ENCODE peak calls at places on chromosomes 7 and 10, in four cellular contexts. I, X, U and Z are unnamed samples.

GRCh38 chr10:126171555-126171954 is 216.7 kb downstream of the ADAM12 start:
- DNase-seq in I (no peak), X (peak), U (no peak), Z (no peak)

GRCh38 chr10:44682516-44682915 is 228.6 kb upstream of the TMEM72 start:
- DNase-seq in I (peak), X (no peak), U (no peak), Z (no peak)

GRCh38 chr7:43076189-43076605 is 36.2 kb upstream of the HECW1 start:
- DNase-seq in I (no peak), X (peak), U (no peak), Z (no peak)

GRCh38 chr10:102596506-102596971 is 47.7 kb upstream of the TRIM8 start:
- DNase-seq in I (no peak), X (peak), U (no peak), Z (no peak)

GRCh38 chr10:86942441-86943315 is 14.7 kb downstream of the MMRN2 start:
- DNase-seq in I (peak), X (no peak), U (no peak), Z (no peak)

GRCh38 chr7:138072726-138073125 is 3.5 kb upstream of the AKR1D1 start:
- DNase-seq in I (no peak), X (no peak), U (no peak), Z (no peak)

GRCh38 chr7:157469181-157470016 is 132.6 kb downstream of the DNAJB6 start:
- DNase-seq in I (no peak), X (no peak), U (peak), Z (no peak)

GRCh38 chr7:38796636-38797501 is 112.1 kb downstream of the VPS41 start:
- DNase-seq in I (no peak), X (peak), U (no peak), Z (no peak)

GRCh38 chr10:99364125-99364524 is 35.0 kb downstream of the CNNM1 start:
- DNase-seq in I (no peak), X (no peak), U (no peak), Z (no peak)

GRCh38 chr10:33178026-33178755 is 156.3 kb downstream of the NRP1 start:
- DNase-seq in I (no peak), X (no peak), U (no peak), Z (no peak)

GRCh38 chr7:101031082-101031481 is 11.2 kb downstream of the MUC17 start:
- DNase-seq in I (no peak), X (no peak), U (no peak), Z (no peak)

GRCh38 chr10:122044045-122044661 is 55.2 kb downstream of the TACC2 start:
- DNase-seq in I (peak), X (no peak), U (no peak), Z (no peak)

GRCh38 chr10:62076872-62077271 is 175.4 kb downstream of the ARID5B start:
- DNase-seq in I (no peak), X (no peak), U (no peak), Z (no peak)

GRCh38 chr7:103149808-103150180 is 895 bp upstream of the NAPEPLD start:
- DNase-seq in I (no peak), X (no peak), U (no peak), Z (no peak)

GRCh38 chr7:151167197-151167911 is at the start of gene GBX1:
- DNase-seq in I (peak), X (no peak), U (peak), Z (peak)

GRCh38 chr10:92750788-92751533 is 61.2 kb downstream of the HHEX start:
- DNase-seq in I (no peak), X (peak), U (no peak), Z (no peak)

GRCh38 chr10:109934958-109935793 is 11.9 kb upstream of the XPNPEP1 start:
- DNase-seq in I (no peak), X (peak), U (no peak), Z (no peak)

GRCh38 chr10:22219308-22219707 is 1.5 kb upstream of the EBLN1 start:
- DNase-seq in I (no peak), X (no peak), U (no peak), Z (no peak)

GRCh38 chr7:138125598-138126111 is 49.4 kb downstream of the AKR1D1 start:
- DNase-seq in I (no peak), X (peak), U (no peak), Z (no peak)

GRCh38 chr7:95619517-95619916 is 23.2 kb upstream of the PDK4 start:
- DNase-seq in I (no peak), X (no peak), U (no peak), Z (no peak)

GRCh38 chr7:99375070-99375807 is 709 bp downstream of the ARPC1B start:
- DNase-seq in I (peak), X (peak), U (peak), Z (peak)

GRCh38 chr7:76217942-76218566 is 16.4 kb downstream of the SRRM3 start:
- DNase-seq in I (no peak), X (no peak), U (no peak), Z (no peak)

GRCh38 chr10:113646337-113647201 is 17.3 kb downstream of the NRAP start:
- DNase-seq in I (peak), X (no peak), U (no peak), Z (no peak)

GRCh38 chr10:19815478-19816419 is 483 bp upstream of the PLXDC2 start:
- DNase-seq in I (peak), X (peak), U (peak), Z (peak)

GRCh38 chr7:29854257-29854938 is 48.1 kb downstream of the WIPF3 start:
- DNase-seq in I (no peak), X (peak), U (no peak), Z (no peak)

GRCh38 chr7:149494738-149495368 is 2.8 kb downstream of the ZNF746 start:
- DNase-seq in I (no peak), X (peak), U (no peak), Z (no peak)

GRCh38 chr10:5568984-5569383 is 44.2 kb downstream of the CALML3 start:
- DNase-seq in I (no peak), X (no peak), U (no peak), Z (no peak)